ENCODE peak calls at places on chromosome 21, in four cellular contexts. N is trophoblast cell, C is mesenchymal stem cell, P is neuronal stem cell. O is an unnamed sample.

GRCh38 chr21:35987475-35987874 is 72.9 kb downstream of the SETD4 start:
- DNase-seq in C (no peak), P (no peak), N (no peak), O (no peak)

GRCh38 chr21:35257413-35257812 is 208.3 kb upstream of the RUNX1 start:
- DNase-seq in N (no peak), P (no peak), C (peak; percentile 90), O (no peak)

GRCh38 chr21:36347278-36347961 is 27.4 kb downstream of the MORC3 start:
- DNase-seq in C (no peak), P (no peak), N (no peak), O (no peak)

GRCh38 chr21:42651515-42652401 is 1.7 kb upstream of the PDE9A start:
- DNase-seq in P (no peak), C (no peak), N (no peak), O (no peak)

GRCh38 chr21:14533555-14534400 is 12.3 kb downstream of the SAMSN1 start:
- DNase-seq in P (no peak), C (peak; percentile 81), N (peak; percentile 59), O (peak; percentile 8)

GRCh38 chr21:36839123-36839522 is 127.3 kb downstream of the HLCS start:
- DNase-seq in P (no peak), N (no peak), C (peak; percentile 55), O (no peak)

GRCh38 chr21:36511484-36512227 is 31.7 kb upstream of the CLDN14 start:
- DNase-seq in C (no peak), N (no peak), P (no peak), O (no peak)

GRCh38 chr21:41215856-41216408 is 48.0 kb downstream of the BACE2 start:
- DNase-seq in C (no peak), P (no peak), N (no peak), O (no peak)

GRCh38 chr21:19510653-19511052 is 1107.1 kb upstream of the TMPRSS15 start:
- DNase-seq in N (no peak), C (no peak), P (no peak), O (peak; percentile 13)

GRCh38 chr21:45971487-45972352 is 9.8 kb upstream of the COL6A1 start:
- DNase-seq in N (no peak), P (no peak), C (peak; percentile 80), O (peak; percentile 37)
- H2BK5ac ChIP-seq in N (no peak overlapping the region), P (no peak overlapping the region), C (no peak overlapping the region), O (peak overlapping the region; percentile 82)

GRCh38 chr21:26810266-26810665 is 34.9 kb downstream of the ADAMTS1 start:
- DNase-seq in P (no peak), N (peak; percentile 50), C (no peak), O (no peak)
- H3K4me3 ChIP-seq in P (no peak overlapping the region), N (no peak overlapping the region), C (no peak overlapping the region), O (no peak overlapping the region)

GRCh38 chr21:29305561-29305960 is 6.8 kb downstream of the BACH1 start:
- DNase-seq in C (no peak), N (no peak), P (no peak), O (no peak)
- H2AK5ac ChIP-seq in C (no peak overlapping the region), N (no peak overlapping the region), P (no peak overlapping the region), O (no peak overlapping the region)

GRCh38 chr21:28615276-28615675 is 377.4 kb downstream of the LTN1 start:
- DNase-seq in P (no peak), C (no peak), N (peak; percentile 7), O (peak; percentile 37)

GRCh38 chr21:28617300-28617699 is 375.4 kb downstream of the LTN1 start:
- DNase-seq in N (no peak), C (no peak), P (no peak), O (peak; percentile 43)

GRCh38 chr21:28614816-28615215 is 377.9 kb downstream of the LTN1 start:
- DNase-seq in N (no peak), P (no peak), C (no peak), O (no peak)
- H2BK5ac ChIP-seq in N (no peak overlapping the region), P (no peak overlapping the region), C (no peak overlapping the region), O (no peak overlapping the region)

DNA sequence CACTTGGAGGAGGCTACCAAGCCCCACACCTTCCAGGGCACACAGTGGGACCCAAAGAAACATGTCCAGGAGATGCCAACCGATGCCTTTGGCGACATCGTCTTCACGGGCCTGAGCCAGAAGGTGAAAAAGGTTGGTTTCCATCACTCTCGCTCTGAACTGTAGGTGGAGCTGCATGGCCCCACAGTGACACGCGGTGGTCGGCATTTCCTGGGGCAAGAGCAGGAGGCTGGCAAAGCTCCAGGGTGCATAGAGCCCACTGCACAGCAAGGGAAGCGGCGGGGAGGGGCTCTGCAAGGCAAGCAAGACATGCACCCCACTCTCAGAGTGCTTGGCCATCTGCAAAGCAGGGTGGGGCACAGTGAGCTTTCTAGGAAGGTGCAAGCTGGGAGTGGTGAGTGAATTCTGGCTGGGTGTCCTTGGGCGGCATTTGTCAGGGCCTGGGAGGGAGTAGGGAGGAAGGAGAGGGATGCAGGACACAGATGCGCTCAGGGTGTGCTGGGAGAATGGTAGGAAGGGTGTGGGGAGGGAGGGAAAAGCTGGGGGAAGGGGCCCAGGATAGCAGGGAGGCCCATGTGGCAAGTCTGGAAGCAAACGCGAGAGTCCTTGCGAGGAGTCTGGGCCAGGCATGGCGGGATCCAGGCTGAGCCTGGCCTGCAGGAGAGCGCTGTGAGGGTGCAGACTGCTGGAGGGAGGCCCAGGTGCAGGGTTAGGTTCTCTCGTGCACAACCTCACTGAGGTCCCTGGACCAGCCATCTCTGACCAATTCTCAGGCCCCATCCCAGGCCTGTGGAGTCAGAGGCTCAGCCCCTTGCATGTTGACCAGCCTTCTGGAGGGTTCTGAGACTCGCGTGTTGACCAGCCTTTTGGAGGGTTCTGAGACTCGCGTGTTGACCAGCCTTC is 11.0 kb downstream of the TRPM2 start:
- DNase-seq in C (no peak), N (no peak), P (no peak), O (no peak)
- H3K4me3 ChIP-seq in C (no peak overlapping the region), N (peak overlapping the region; percentile 4), P (no peak overlapping the region), O (no peak overlapping the region)